ENCODE peak calls at places on chromosome 19, in nine cellular contexts. C is NCI-H1105 treated with DMSO at 0.1 percent for 48 hours; U is tibial nerve; B is breast epithelium; H is CD8-positive, alpha-beta memory T cell; N is T-helper 9 cell; M is neural crest cell; F is T-helper 1 cell; Z is SHP77. D is an unnamed sample.
A peak's percentile ranks its signal among the peaks of the same experiment; 100 is the strongest.

GRCh38 chr19:30172643-30173242 is 199.4 kb upstream of the ZNF536 start:
- DNase-seq in C (no peak), U (no peak), B (no peak), H (no peak), N (no peak), M (no peak), F (no peak), Z (no peak), D (no peak)

GRCh38 chr19:33134571-33135041 is 2.7 kb downstream of the WDR88 start:
- DNase-seq in C (no peak), U (no peak), B (no peak), H (peak; percentile 70), N (peak; percentile 9), M (no peak), F (peak; percentile 14), Z (no peak), D (no peak)

GRCh38 chr19:46761418-46761831 is 15.2 kb upstream of the STRN4 start:
- DNase-seq in C (no peak), U (no peak), B (peak; percentile 70), H (no peak), N (no peak), M (no peak), F (no peak), Z (no peak), D (no peak)

GRCh38 chr19:46766569-46767317 is 20.5 kb upstream of the STRN4 start:
- DNase-seq in C (peak; percentile 6), U (no peak), B (no peak), H (peak; percentile 75), N (peak; percentile 53), M (peak; percentile 48), F (no peak), Z (peak; percentile 39), D (peak; percentile 40)

GRCh38 chr19:48480476-48481190 is 11.5 kb downstream of the CYTH2 start:
- DNase-seq in C (peak; percentile 22), U (no peak), B (no peak), H (peak; percentile 73), N (peak; percentile 58), M (no peak), F (peak; percentile 33), Z (no peak), D (peak; percentile 47)

GRCh38 chr19:1065606-1066109 is 1.3 kb upstream of the ARHGAP45 start:
- DNase-seq in C (no peak), U (no peak), B (no peak), H (peak; percentile 49), N (no peak), M (no peak), F (no peak), Z (no peak), D (no peak)

GRCh38 chr19:33514885-33515485 is 6.6 kb downstream of the PEPD start:
- DNase-seq in C (no peak), U (no peak), B (no peak), H (no peak), N (no peak), M (no peak), F (no peak), Z (peak; percentile 27), D (no peak)

GRCh38 chr19:30587869-30588268 is 215.7 kb downstream of the ZNF536 start:
- DNase-seq in C (no peak), U (no peak), B (no peak), H (no peak), N (no peak), M (no peak), F (no peak), Z (no peak), D (no peak)

GRCh38 chr19:531753-532571 is at the start of gene CDC34:
- DNase-seq in C (no peak), U (no peak), B (no peak), H (no peak), N (no peak), M (no peak), F (no peak), Z (no peak), D (no peak)

GRCh38 chr19:17137417-17137816 is 61.8 kb downstream of the MYO9B start:
- DNase-seq in C (no peak), U (no peak), B (no peak), H (no peak), N (no peak), M (no peak), F (no peak), Z (no peak), D (no peak)

GRCh38 chr19:45976180-45976579 is 2.5 kb upstream of the NOVA2 start:
- DNase-seq in C (no peak), U (no peak), B (no peak), H (no peak), N (no peak), M (no peak), F (no peak), Z (no peak), D (no peak)

GRCh38 chr19:7622933-7623685 is 6.2 kb downstream of the XAB2 start:
- DNase-seq in C (no peak), U (no peak), B (no peak), H (no peak), N (no peak), M (no peak), F (no peak), Z (no peak), D (no peak)

GRCh38 chr19:50724522-50725217 is 1.5 kb downstream of the CLEC11A start:
- DNase-seq in C (peak; percentile 91), U (peak; percentile 98), B (peak; percentile 99), H (peak; percentile 83), N (peak; percentile 60), M (peak; percentile 99), F (peak; percentile 54), Z (peak; percentile 97), D (peak; percentile 86)

GRCh38 chr19:29777916-29778315 is 33.9 kb upstream of the CCNE1 start:
- DNase-seq in C (no peak), U (no peak), B (no peak), H (no peak), N (no peak), M (no peak), F (no peak), Z (no peak), D (no peak)